ENCODE peak calls at places on chromosomes 2 and 18, in four cellular contexts. L is activated CD8-positive, alpha-beta T cell treated with anti-CD3 and anti-CD28 coated beads, Interleukin-2, amount 10 ng/mL, durations not matched to agents 7 days and 5 days; I is RPMI8226; Y is cardiac septum. X is an unnamed sample.

GRCh38 chr2:205682239-205683021 is at the start of gene NRP2:
- DNase-seq in I (peak), Y (no peak), L (peak), X (peak)

GRCh38 chr2:11852526-11853196 is 106.2 kb downstream of the LPIN1 start:
- DNase-seq in Y (peak), L (no peak), I (no peak), X (no peak)

GRCh38 chr18:2325308-2325849 is 245.9 kb downstream of the METTL4 start:
- DNase-seq in Y (no peak), L (no peak), I (no peak), X (no peak)

GRCh38 chr2:45068643-45069140 is 59.4 kb upstream of the SIX2 start:
- DNase-seq in L (no peak), Y (no peak), I (no peak), X (no peak)

GRCh38 chr2:100819365-100820345 is at the start of gene NPAS2:
- DNase-seq in Y (no peak), L (peak), I (no peak), X (no peak)

GRCh38 chr2:98940102-98940501 is 4.1 kb upstream of the CRACDL start:
- DNase-seq in Y (no peak), L (no peak), I (no peak), X (no peak)

GRCh38 chr2:144459937-144460336 is 60.0 kb downstream of the ZEB2 start:
- DNase-seq in I (no peak), Y (no peak), L (peak), X (no peak)

GRCh38 chr2:186690796-186691195 is 3.1 kb upstream of the FAM171B start:
- DNase-seq in I (no peak), Y (no peak), L (no peak), X (no peak)

GRCh38 chr2:99957724-99958123 is 184.7 kb downstream of the AFF3 start:
- DNase-seq in Y (no peak), L (no peak), I (no peak), X (no peak)

GRCh38 chr2:88530081-88530480 is 77.6 kb upstream of the FOXI3 start:
- DNase-seq in I (no peak), Y (no peak), L (no peak), X (no peak)

GRCh38 chr2:104939570-104940235 is 85.8 kb downstream of the POU3F3 start:
- DNase-seq in L (no peak), Y (no peak), I (no peak), X (no peak)